ENCODE peak calls at places on chromosomes 3 and 15, in four cellular contexts. F is T-helper 17 cell; G is right atrium auricular region; T is stimulated activated CD8-positive, alpha-beta memory T cell treated with anti-CD3 and anti-CD28 coated beads, Interleukin-15, amount 100 ng/mL, for 24 hours. C is an unnamed sample.

GRCh38 chr3:54537506-54537905 is 390.4 kb downstream of the LRTM1 start:
- DNase-seq in T (no peak), G (no peak), F (no peak), C (no peak)

GRCh38 chr3:48222616-48223513 is at the start of gene CAMP:
- DNase-seq in G (peak), F (no peak), T (no peak), C (peak)

GRCh38 chr3:151768393-151768930 is 34.7 kb downstream of the AADACL2 start:
- DNase-seq in F (no peak), T (no peak), G (no peak), C (no peak)

GRCh38 chr15:57534279-57534678 is 57.4 kb upstream of the MYZAP start:
- DNase-seq in F (no peak), G (no peak), T (no peak), C (peak)

GRCh38 chr3:42042747-42043115 is 48.4 kb upstream of the TRAK1 start:
- DNase-seq in T (no peak), G (no peak), F (no peak), C (no peak)

GRCh38 chr3:107943860-107944543 is 146.8 kb downstream of the CD47 start:
- DNase-seq in G (no peak), T (no peak), F (no peak), C (peak)

GRCh38 chr3:122947621-122948202 is 79.9 kb downstream of the SEMA5B start:
- DNase-seq in T (no peak), G (no peak), F (no peak), C (no peak)

GRCh38 chr3:166444336-166444735 is 607.1 kb upstream of the BCHE start:
- DNase-seq in F (no peak), T (no peak), G (no peak), C (peak)

GRCh38 chr3:125035217-125035616 is 20.6 kb downstream of the HEG1 start:
- DNase-seq in G (no peak), T (no peak), F (no peak), C (no peak)

GRCh38 chr15:38412466-38412865 is 41.5 kb upstream of the FAM98B start:
- DNase-seq in G (no peak), T (no peak), F (no peak), C (no peak)

GRCh38 chr3:154786724-154787123 is 293.4 kb upstream of the MME start:
- DNase-seq in G (no peak), F (no peak), T (no peak), C (no peak)

GRCh38 chr3:72319202-72320095 is 528.8 kb downstream of the SHQ1 start:
- DNase-seq in G (no peak), F (no peak), T (no peak), C (no peak)

GRCh38 chr15:88912500-88912921 is 668 bp downstream of the MFGE8 start:
- DNase-seq in T (no peak), G (no peak), F (no peak), C (no peak)